ENCODE peak calls at places on chromosomes 6 and 20, in six cellular contexts. W is psoas muscle, K is HepG2, G is heart left ventricle, H is mucosa of descending colon, M is AG10803. T is an unnamed sample.

GRCh38 chr6:83594936-83595335 is 82.6 kb downstream of the PRSS35 start:
- DNase-seq in W (no peak), K (no peak), G (no peak), H (no peak), M (no peak), T (no peak)

GRCh38 chr20:52410746-52411317 is 219.3 kb upstream of the ZFP64 start:
- DNase-seq in W (no peak), K (no peak), G (no peak), H (no peak), M (peak), T (no peak)

GRCh38 chr20:35144694-35145093 is 2.4 kb downstream of the EDEM2 start:
- DNase-seq in W (no peak), K (no peak), G (no peak), H (peak), M (no peak), T (no peak)

GRCh38 chr20:63219866-63220521 is 4.1 kb upstream of the YTHDF1 start:
- DNase-seq in W (no peak), K (no peak), G (no peak), H (no peak), M (no peak), T (no peak)

GRCh38 chr6:137681445-137682009 is 185.5 kb upstream of the TNFAIP3 start:
- DNase-seq in W (no peak), K (no peak), G (no peak), H (no peak), M (no peak), T (no peak)

GRCh38 chr6:160031442-160031841 is 62.6 kb downstream of the IGF2R start:
- DNase-seq in W (no peak), K (no peak), G (no peak), H (no peak), M (no peak), T (no peak)

GRCh38 chr6:33082702-33083101 is 6.9 kb downstream of the HLA-DPB1 start:
- DNase-seq in W (peak), K (peak), G (no peak), H (no peak), M (peak), T (no peak)

GRCh38 chr6:157615411-157615763 is 207.7 kb upstream of the SNX9 start:
- DNase-seq in W (no peak), K (no peak), G (no peak), H (peak), M (peak), T (no peak)

GRCh38 chr6:35583893-35584688 is 71.4 kb upstream of the TULP1 start:
- DNase-seq in W (no peak), K (peak), G (peak), H (peak), M (peak), T (peak)

GRCh38 chr6:109793793-109794192 is 102.7 kb downstream of the FIG4 start:
- DNase-seq in W (no peak), K (no peak), G (peak), H (peak), M (peak), T (peak)

GRCh38 chr6:98203170-98203806 is 631.1 kb upstream of the POU3F2 start:
- DNase-seq in W (no peak), K (no peak), G (no peak), H (no peak), M (no peak), T (no peak)

GRCh38 chr6:98695076-98695816 is 139.1 kb upstream of the POU3F2 start:
- DNase-seq in W (no peak), K (no peak), G (no peak), H (no peak), M (no peak), T (no peak)

GRCh38 chr6:51495016-51495805 is 592.2 kb downstream of the PKHD1 start:
- DNase-seq in W (no peak), K (no peak), G (no peak), H (no peak), M (no peak), T (no peak)

GRCh38 chr6:5623769-5624168 is 362.5 kb downstream of the FARS2 start:
- DNase-seq in W (no peak), K (no peak), G (no peak), H (no peak), M (no peak), T (no peak)

GRCh38 chr6:169654590-169655391 is 47.0 kb downstream of the WDR27 start:
- DNase-seq in W (peak), K (no peak), G (no peak), H (peak), M (peak), T (peak)

GRCh38 chr20:32523613-32524218 is 61.4 kb downstream of the NOL4L start:
- DNase-seq in W (no peak), K (no peak), G (peak), H (no peak), M (no peak), T (no peak)

GRCh38 chr6:14544689-14545088 is 427.1 kb downstream of the CD83 start:
- DNase-seq in W (no peak), K (no peak), G (no peak), H (no peak), M (no peak), T (no peak)

GRCh38 chr6:132380358-132380757 is 20.9 kb downstream of the MOXD1 start:
- DNase-seq in W (no peak), K (no peak), G (no peak), H (no peak), M (no peak), T (no peak)

GRCh38 chr20:20630551-20630950 is 81.9 kb downstream of the RALGAPA2 start:
- DNase-seq in W (no peak), K (no peak), G (no peak), H (no peak), M (no peak), T (no peak)

GRCh38 chr6:89321571-89321970 is 6.5 kb upstream of the GABRR2 start:
- DNase-seq in W (no peak), K (peak), G (no peak), H (no peak), M (no peak), T (no peak)

GRCh38 chr6:37867756-37868446 is 48.4 kb downstream of the ZFAND3 start:
- DNase-seq in W (no peak), K (no peak), G (no peak), H (no peak), M (no peak), T (no peak)

GRCh38 chr6:10403385-10404106 is 11.3 kb downstream of the TFAP2A start:
- DNase-seq in W (no peak), K (no peak), G (no peak), H (no peak), M (peak), T (peak)

GRCh38 chr6:10406556-10406955 is 8.3 kb downstream of the TFAP2A start:
- DNase-seq in W (no peak), K (no peak), G (no peak), H (no peak), M (no peak), T (no peak)

GRCh38 chr6:10404799-10405524 is 9.9 kb downstream of the TFAP2A start:
- DNase-seq in W (no peak), K (no peak), G (no peak), H (no peak), M (no peak), T (no peak)

GRCh38 chr6:10402648-10403311 is 12.1 kb downstream of the TFAP2A start:
- DNase-seq in W (no peak), K (no peak), G (no peak), H (no peak), M (no peak), T (no peak)

GRCh38 chr6:10404107-10404798 is 10.6 kb downstream of the TFAP2A start:
- DNase-seq in W (peak), K (no peak), G (peak), H (peak), M (peak), T (peak)
- TF ChIP-seq CTCF in W (peak), K (no peak), G (no peak), H (no peak), M (peak), T (peak)

DNA sequence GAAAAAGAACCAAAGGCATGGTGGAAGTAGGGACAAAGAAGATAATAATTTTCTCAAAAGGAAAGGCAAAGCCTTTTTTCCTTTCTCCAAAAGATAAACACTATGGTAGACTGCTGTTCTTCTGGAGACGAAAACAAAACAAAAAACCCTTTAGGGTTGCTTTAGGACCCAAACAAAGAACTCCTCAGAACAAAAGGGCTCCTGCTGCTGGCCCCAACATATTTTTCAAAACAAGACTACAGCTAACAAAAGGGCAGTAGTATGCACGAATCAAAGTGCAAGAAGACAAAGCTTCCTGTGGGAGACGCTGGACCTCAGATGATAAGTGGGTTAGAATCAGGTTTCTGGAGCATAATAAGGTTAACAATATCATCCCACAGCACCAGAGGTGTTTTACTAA is 15.8 kb downstream of the NCOA5 start:
- DNase-seq in W (no peak), K (no peak), G (no peak), H (no peak), M (no peak), T (no peak)
- H3K4me3 ChIP-seq in W (no peak), K (no peak), G (no peak), H (no peak), M (no peak), T (no peak)

DNA sequence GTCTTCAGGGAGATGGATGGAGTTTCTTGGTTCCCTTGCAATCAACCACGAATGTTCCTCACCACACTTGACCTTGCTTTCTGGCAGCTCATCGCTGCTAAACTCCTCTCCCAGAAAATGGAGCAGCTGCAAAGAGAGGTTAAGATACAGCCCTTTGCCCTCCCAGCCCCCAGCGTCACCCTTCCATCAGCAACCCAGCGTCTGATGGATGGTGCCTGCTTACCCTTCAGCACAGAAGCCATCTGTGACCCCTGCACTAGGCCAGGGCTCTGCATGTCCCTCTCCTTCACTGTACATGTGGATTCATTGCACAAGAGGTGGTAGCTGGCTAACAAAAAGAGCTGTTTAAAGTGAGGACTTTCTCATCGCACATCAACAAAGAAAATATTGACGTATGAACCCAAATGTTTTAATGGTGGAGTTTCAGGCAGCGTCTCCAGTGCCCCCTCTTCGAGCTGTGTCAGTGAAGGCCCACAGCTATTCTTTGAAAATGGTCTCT is 12.3 kb downstream of the LBP start:
- DNase-seq in W (no peak), K (no peak), G (no peak), H (no peak), M (no peak), T (no peak)
- TF ChIP-seq CTCF in W (no peak), K (no peak), G (no peak), H (no peak), M (no peak), T (no peak)

GRCh38 chr6:142088858-142089216 is 43.9 kb upstream of the GJE1 start:
- DNase-seq in W (peak), K (no peak), G (no peak), H (no peak), M (peak), T (peak)
- H3K4me3 ChIP-seq in W (no peak), K (no peak), G (no peak), H (no peak), M (no peak), T (no peak)

DNA sequence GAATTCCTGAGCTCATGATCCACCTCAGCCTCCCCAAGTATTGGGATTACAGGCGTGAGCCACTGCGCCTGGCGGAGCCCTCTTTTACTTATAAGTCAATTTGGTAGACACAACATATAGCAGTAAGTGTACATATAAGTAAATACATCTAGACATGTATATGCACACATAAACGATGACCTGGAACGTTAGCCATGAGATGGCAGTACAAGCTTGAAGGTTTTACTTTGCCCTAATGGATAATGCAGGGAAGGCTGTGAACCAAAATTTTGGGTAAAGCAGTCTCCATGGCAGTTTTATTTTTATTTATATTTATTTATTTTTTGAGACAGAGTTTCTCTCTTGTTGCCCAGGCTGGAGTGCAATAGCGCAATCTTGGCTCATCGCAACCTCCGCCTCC is 2.4 kb upstream of the GNMT start:
- DNase-seq in W (no peak), K (no peak), G (no peak), H (no peak), M (no peak), T (no peak)
- TF ChIP-seq CTCF in W (no peak), K (peak), G (no peak), H (no peak), M (no peak), T (no peak)

GRCh38 chr6:3707751-3708412 is 43.6 kb downstream of the PXDC1 start:
- DNase-seq in W (no peak), K (no peak), G (no peak), H (no peak), M (no peak), T (no peak)
- H3K4me3 ChIP-seq in W (no peak), K (no peak), G (no peak), H (no peak), M (no peak), T (no peak)

DNA sequence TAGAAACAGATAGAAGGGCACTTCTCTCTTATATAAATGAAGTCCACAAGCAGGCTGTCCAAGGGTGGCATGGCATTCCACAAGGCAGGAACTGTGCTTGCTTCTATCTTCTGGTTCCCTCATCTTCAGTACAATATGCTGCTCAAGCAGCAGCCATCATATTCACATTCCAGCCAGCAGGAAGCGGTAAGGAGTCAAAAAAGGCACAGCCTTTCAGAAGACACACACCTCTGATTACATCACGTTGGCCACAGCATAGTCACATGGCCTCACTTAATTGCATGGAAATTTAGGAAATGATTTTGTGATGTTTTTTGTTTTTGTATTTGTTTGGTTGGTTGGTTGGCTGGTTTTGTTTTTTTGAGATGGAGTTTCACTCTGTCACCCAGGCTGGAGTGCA is 19.0 kb downstream of the REM1 start:
- DNase-seq in W (no peak), K (peak), G (no peak), H (peak), M (peak), T (no peak)
- TF ChIP-seq CTCF in W (no peak), K (peak), G (no peak), H (no peak), M (peak), T (peak)

DNA sequence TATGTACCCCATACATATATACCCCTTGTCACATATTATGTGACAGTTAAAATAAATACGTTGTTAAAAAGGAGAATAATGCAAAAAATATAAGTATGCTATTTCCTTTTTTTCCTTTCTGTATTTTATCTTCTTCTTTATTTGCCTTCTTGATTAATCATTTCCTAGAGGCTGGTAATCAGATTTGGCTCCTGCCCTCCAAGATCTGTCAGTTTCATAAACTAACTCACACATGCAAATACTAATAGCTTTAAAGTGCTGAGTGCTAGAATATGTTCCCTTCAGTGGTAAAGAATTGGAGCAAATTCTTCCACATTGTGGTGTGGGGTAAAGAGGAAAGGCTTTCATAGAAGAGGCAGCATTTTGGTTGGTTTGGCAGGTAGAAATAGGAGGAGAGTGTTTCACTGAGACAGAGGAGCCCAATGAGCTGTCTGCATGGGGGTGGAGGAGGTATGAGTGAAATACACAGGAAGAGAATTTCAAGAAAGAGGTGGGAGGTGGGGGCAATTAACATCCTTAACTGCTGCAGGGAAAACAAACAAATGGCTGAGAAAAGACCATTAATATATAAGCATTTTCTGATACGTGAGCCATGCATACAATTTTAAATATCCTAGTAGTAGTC is 523.9 kb downstream of the BMP2 start:
- DNase-seq in W (no peak), K (no peak), G (no peak), H (no peak), M (no peak), T (no peak)
- H3K4me3 ChIP-seq in W (no peak), K (no peak), G (no peak), H (no peak), M (no peak), T (no peak)

DNA sequence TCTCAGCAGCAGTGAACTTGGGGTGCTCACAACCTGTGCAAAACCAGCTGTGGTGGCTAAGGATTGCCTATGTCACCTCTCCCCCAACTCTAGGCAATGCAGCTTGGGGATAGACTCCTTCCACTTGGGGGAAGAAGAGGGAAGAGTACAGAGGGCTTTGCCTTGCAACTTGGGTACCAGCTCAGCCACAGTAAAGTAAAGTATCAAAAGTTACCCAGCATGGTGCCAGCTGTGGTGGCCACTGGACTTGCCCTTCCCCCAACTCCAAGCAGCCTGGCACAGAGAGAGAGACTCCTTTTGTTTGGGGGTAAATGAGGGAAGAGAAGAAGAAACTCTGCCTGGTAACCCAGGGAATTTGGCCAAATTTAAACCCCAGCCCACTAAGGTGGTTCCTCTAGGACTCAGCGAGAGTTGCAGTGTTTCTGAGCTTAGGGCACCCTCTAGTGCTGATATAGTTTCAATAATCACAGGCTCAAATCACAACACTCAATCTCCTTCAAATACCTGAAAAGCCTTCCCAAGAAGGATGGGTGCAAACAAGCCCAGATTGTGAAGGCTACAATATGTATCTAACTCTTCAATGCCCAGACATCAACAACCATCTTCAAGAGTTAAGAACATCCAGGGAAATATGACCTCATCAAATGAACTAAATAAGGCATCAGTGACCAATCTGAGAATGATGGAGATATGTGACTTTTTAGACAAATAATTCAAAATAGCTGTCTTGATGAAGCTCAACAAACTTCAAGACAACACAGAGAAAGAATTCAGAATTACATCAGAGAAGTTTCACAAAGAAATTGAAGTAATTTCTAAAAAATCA is 7.6 kb upstream of the DEFB129 start:
- DNase-seq in W (no peak), K (peak), G (no peak), H (no peak), M (peak), T (no peak)
- TF ChIP-seq CTCF in W (peak), K (peak), G (peak), H (no peak), M (peak), T (peak)

DNA sequence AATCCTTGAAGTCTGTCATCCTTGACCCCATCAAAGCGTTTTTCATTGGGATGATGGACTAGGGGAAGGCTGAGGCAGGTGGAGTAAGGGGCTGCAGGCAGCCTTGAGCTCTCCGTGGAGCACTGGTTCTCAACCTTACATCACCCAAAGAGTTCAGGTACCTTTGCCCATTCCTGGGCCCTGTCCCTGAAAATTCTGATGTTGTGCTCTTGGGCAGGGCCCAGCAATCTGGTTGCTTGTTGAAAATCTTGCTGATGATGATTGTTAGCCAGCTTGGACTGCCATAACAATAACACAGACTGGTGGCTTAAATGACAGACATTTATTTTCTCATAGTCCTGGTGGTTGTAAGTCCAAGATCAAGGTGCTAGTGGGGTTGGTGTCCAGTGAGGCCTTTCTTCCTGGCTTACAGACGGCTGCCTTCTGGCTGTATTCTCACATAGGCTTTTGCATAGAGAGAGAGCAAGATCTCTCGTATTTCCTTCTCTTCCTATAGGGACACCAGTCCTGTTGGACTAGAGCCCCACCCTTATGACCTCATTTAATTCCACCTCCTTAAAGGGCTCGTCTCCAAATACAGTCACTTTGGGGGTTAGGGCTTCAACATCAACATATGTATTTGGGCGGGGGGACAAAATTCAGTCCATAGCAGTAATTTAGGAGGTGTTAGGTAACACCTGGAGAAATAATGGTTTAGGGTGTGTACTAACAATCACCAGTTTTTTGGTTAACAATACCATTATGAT is 104.9 kb downstream of the PLEKHG1 start:
- DNase-seq in W (no peak), K (no peak), G (no peak), H (peak), M (no peak), T (no peak)
- H3K4me3 ChIP-seq in W (no peak), K (no peak), G (no peak), H (no peak), M (no peak), T (no peak)

T was measured in LNCaP clone FGC.